ENCODE peak calls at places on chromosomes 5 and 9, in eight cellular contexts. L is fibroblast of mammary gland; M is pancreas; Z is AG04450; O is bronchial epithelial cell; C is WTC11; B is kidney epithelial cell; E is CD4-positive, alpha-beta T cell. J is an unnamed sample.

GRCh38 chr5:93717162-93717561 is 24.2 kb downstream of the POU5F2 start:
- DNase-seq in M (no peak), C (no peak), Z (no peak), L (peak), B (peak), O (peak), E (no peak), J (no peak)

GRCh38 chr9:93576296-93577044 is at the start of gene PHF2:
- DNase-seq in E (no peak), C (no peak), Z (no peak), M (peak), B (no peak), O (no peak), L (no peak), J (no peak)

GRCh38 chr5:93532370-93532769 is 48.6 kb downstream of the NR2F1-AS1 start:
- DNase-seq in E (no peak), L (peak), M (peak), C (no peak), B (no peak), O (peak), Z (peak), J (peak)

GRCh38 chr9:121073038-121073437 is 1.7 kb upstream of the CNTRL start:
- DNase-seq in L (peak), E (no peak), B (no peak), M (no peak), C (no peak), O (peak), Z (no peak), J (peak)

GRCh38 chr9:129746092-129746760 is 6.6 kb downstream of the PTGES start:
- DNase-seq in B (no peak), L (peak), C (no peak), O (no peak), Z (no peak), E (no peak), M (no peak), J (no peak)

GRCh38 chr5:143402464-143403356 is 776 bp downstream of the NR3C1 start:
- DNase-seq in Z (no peak), M (peak), E (peak), B (no peak), L (peak), O (peak), C (peak), J (peak)

GRCh38 chr5:98583572-98583971 is 189.9 kb upstream of the RGMB start:
- DNase-seq in C (no peak), Z (no peak), B (no peak), E (no peak), L (no peak), M (no peak), O (no peak), J (no peak)

GRCh38 chr5:103041071-103041676 is 78.8 kb downstream of the GIN1 start:
- DNase-seq in C (no peak), Z (peak), O (peak), L (peak), M (no peak), E (no peak), B (peak), J (no peak)

GRCh38 chr9:102483666-102484065 is 511.5 kb upstream of the CYLC2 start:
- DNase-seq in E (no peak), B (no peak), O (no peak), C (no peak), L (no peak), Z (no peak), M (no peak), J (no peak)

GRCh38 chr5:155529366-155529765 is 515.8 kb downstream of the KIF4B start:
- DNase-seq in B (no peak), E (no peak), L (peak), M (no peak), Z (no peak), O (peak), C (no peak), J (no peak)

GRCh38 chr9:34413229-34413852 is 36.6 kb upstream of the MYORG start:
- DNase-seq in C (peak), E (no peak), O (peak), Z (peak), B (peak), L (peak), M (no peak), J (no peak)

GRCh38 chr9:14136047-14136446 is 177.9 kb downstream of the NFIB start:
- DNase-seq in E (no peak), Z (no peak), O (no peak), B (no peak), L (no peak), C (no peak), M (no peak), J (no peak)

GRCh38 chr5:123881791-123882244 is 369.8 kb downstream of the CSNK1G3 start:
- DNase-seq in O (peak), E (no peak), M (no peak), B (no peak), L (peak), C (no peak), Z (no peak), J (no peak)

GRCh38 chr9:71549023-71549422 is 219.3 kb downstream of the CEMIP2 start:
- DNase-seq in B (no peak), L (no peak), M (no peak), Z (no peak), O (no peak), E (no peak), C (no peak), J (no peak)

GRCh38 chr5:77994943-77995342 is 218.8 kb upstream of the TBCA start:
- DNase-seq in M (no peak), C (no peak), Z (no peak), E (no peak), O (no peak), B (no peak), L (no peak), J (no peak)

GRCh38 chr5:172473427-172473826 is 19.1 kb upstream of the SH3PXD2B start:
- DNase-seq in B (no peak), E (no peak), M (no peak), Z (no peak), L (no peak), C (no peak), O (no peak), J (no peak)

GRCh38 chr9:108444400-108445358 is 411.1 kb downstream of the ACTL7B start:
- DNase-seq in M (no peak), C (no peak), L (peak), Z (peak), B (peak), E (no peak), O (peak), J (no peak)

GRCh38 chr9:110047955-110048472 is 159.9 kb downstream of the C9orf152 start:
- DNase-seq in L (no peak), E (no peak), B (no peak), Z (no peak), M (no peak), C (peak), O (no peak), J (peak)

GRCh38 chr5:81202652-81203051 is 30.5 kb upstream of the CKMT2 start:
- DNase-seq in C (no peak), M (no peak), E (no peak), L (peak), Z (no peak), O (no peak), B (no peak), J (no peak)

GRCh38 chr9:5500441-5501235 is 9.7 kb upstream of the PDCD1LG2 start:
- DNase-seq in C (no peak), B (no peak), E (no peak), Z (no peak), M (no peak), L (peak), O (no peak), J (peak)

GRCh38 chr9:14365667-14366066 is 51.7 kb upstream of the NFIB start:
- DNase-seq in C (no peak), E (no peak), L (peak), Z (peak), M (no peak), B (no peak), O (no peak), J (no peak)

GRCh38 chr5:178486305-178486704 is 103.9 kb downstream of the COL23A1 start:
- DNase-seq in Z (no peak), E (no peak), L (no peak), B (no peak), C (no peak), O (no peak), M (no peak), J (no peak)

GRCh38 chr5:122316652-122317051 is 4.6 kb downstream of the SNCAIP start:
- DNase-seq in C (no peak), Z (no peak), O (no peak), E (no peak), L (no peak), B (no peak), M (no peak), J (no peak)

DNA sequence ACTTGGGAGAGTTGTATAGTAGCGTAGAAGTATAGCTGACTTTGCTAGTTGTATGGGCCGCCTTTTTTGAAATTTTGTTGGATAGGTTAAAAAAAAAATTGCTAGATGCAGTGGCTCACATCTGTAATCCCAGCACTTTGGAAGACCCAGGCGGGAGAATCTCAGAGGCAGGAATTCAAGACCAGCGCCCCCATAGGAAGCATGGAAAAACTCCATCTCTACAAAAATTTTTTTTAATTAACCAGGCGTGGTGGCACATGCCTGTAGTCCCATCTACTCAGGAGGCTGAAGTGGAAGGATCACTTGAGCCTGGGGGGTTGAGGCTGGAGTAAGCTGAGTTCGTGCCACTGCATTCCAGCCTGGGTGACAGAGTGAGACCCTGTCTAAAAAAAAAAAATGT is 59.2 kb downstream of the SMC5 start:
- DNase-seq in M (no peak), B (no peak), O (no peak), Z (no peak), E (no peak), C (peak), L (no peak), J (no peak)
- TF ChIP-seq CTCF in M (no peak), B (peak), O (no peak), Z (peak), E (no peak), C (peak), L (peak), J (no peak)

DNA sequence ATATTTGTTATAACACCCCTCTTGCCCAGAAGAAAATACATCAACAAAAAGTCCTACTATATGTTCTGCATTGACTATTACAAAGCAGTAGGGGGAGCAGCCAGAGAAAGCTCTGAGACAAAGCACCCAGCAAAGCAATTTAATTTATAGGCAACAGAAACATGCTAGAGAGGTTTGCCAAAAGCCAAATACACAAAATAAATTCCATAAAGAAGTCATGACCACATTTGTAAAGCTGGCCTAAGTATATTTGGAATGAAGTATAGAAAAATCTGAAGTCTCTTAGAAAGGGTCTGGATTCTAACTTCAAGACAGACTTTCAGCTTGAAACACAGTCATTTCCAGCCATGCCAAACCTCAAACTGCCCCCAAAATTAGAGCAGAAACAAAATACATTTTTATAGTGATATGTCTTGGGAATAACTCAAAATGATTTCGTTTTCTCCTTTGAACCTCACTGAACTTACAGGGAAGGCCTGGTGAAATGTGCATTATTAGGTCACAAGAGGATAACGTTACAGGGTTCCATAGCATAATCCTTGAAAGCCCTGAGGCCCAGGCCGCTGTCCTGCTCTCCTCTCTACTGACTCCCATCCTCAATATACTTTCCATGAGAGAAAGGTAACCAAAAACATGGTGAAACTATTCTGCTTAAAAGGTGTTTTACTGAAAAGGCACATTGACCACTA is 451.8 kb downstream of the RAB3C start:
- DNase-seq in O (peak), M (no peak), B (no peak), E (no peak), C (no peak), L (peak), Z (no peak), J (no peak)
- TF ChIP-seq CTCF in O (peak), M (peak), B (peak), E (peak), C (peak), L (peak), Z (peak), J (peak)

GRCh38 chr5:106093149-106093548 is 1577.6 kb downstream of the EFNA5 start:
- DNase-seq in B (no peak), O (peak), Z (no peak), C (no peak), M (no peak), L (no peak), E (no peak), J (no peak)

GRCh38 chr5:106086352-106086751 is 1584.4 kb downstream of the EFNA5 start:
- DNase-seq in M (no peak), Z (no peak), B (no peak), L (no peak), E (no peak), O (no peak), C (no peak), J (no peak)

GRCh38 chr5:106092455-106092854 is 1578.3 kb downstream of the EFNA5 start:
- DNase-seq in L (no peak), M (no peak), B (no peak), O (no peak), Z (no peak), C (no peak), E (no peak), J (no peak)

GRCh38 chr5:106085136-106085535 is 1585.6 kb downstream of the EFNA5 start:
- DNase-seq in M (no peak), Z (no peak), C (no peak), B (no peak), L (no peak), O (no peak), E (no peak), J (no peak)

GRCh38 chr5:106089073-106089472 is 1581.7 kb downstream of the EFNA5 start:
- DNase-seq in O (no peak), Z (no peak), E (no peak), B (no peak), C (no peak), L (no peak), M (no peak), J (no peak)
- TF ChIP-seq CTCF in O (no peak), Z (no peak), E (no peak), B (no peak), C (no peak), L (no peak), M (no peak), J (no peak)

GRCh38 chr9:38651400-38652042 is 31.1 kb upstream of the ANKRD18A start:
- DNase-seq in O (no peak), Z (no peak), M (no peak), C (no peak), L (no peak), B (no peak), E (no peak), J (peak)
- TF ChIP-seq CTCF in O (no peak), Z (no peak), M (no peak), C (no peak), L (no peak), B (no peak), E (no peak), J (no peak)

J was measured in left ventricle myocardium inferior.